ENCODE peak calls at places on chromosomes 13 and 19, in four cellular contexts. S is brain pericyte; V is mucosa of descending colon; Z is stimulated activated CD8-positive, alpha-beta memory T cell treated with anti-CD3 and anti-CD28 coated beads, Interleukin-7, amount 100 ng/mL, for 1 hour. K is an unnamed sample.

GRCh38 chr19:7868671-7869452 is 5.3 kb downstream of the PRR36 start:
- DNase-seq in V (peak; percentile 87), Z (peak; percentile 58), S (no peak), K (peak; percentile 87)

GRCh38 chr13:112443191-112444000 is 67.2 kb downstream of the SPACA7 start:
- DNase-seq in V (no peak), S (no peak), Z (no peak), K (peak; percentile 18)

GRCh38 chr19:33724021-33724722 is 72.5 kb upstream of the KCTD15 start:
- DNase-seq in V (no peak), Z (no peak), S (no peak), K (no peak)

GRCh38 chr19:34838753-34839431 is 65.9 kb upstream of the ZNF599 start:
- DNase-seq in V (peak; percentile 51), S (no peak), Z (peak; percentile 1), K (peak; percentile 45)

GRCh38 chr19:12194827-12195500 is 32.1 kb downstream of the ZNF136 start:
- DNase-seq in S (no peak), Z (peak; percentile 41), V (peak; percentile 85), K (peak; percentile 93)

GRCh38 chr13:114109646-114110045 is 22.8 kb downstream of the RASA3 start:
- DNase-seq in S (no peak), Z (no peak), V (peak; percentile 62), K (no peak)

GRCh38 chr13:36778083-36778671 is 40.8 kb upstream of the RFXAP start:
- DNase-seq in Z (no peak), V (no peak), S (no peak), K (no peak)

GRCh38 chr19:40341601-40342482 is 6.4 kb downstream of the C19orf47 start:
- DNase-seq in Z (no peak), S (no peak), V (no peak), K (no peak)

GRCh38 chr19:45767881-45768643 is 990 bp downstream of the SIX5 start:
- DNase-seq in S (peak; percentile 37), Z (no peak), V (peak; percentile 74), K (peak; percentile 67)

GRCh38 chr13:113110048-113110851 is 4.7 kb downstream of the F7 start:
- DNase-seq in Z (no peak), S (no peak), V (peak; percentile 33), K (no peak)

GRCh38 chr13:36736119-36736726 is 62.4 kb downstream of the SERTM1 start:
- DNase-seq in V (no peak), Z (no peak), S (no peak), K (peak; percentile 31)

GRCh38 chr19:12723643-12724426 is at the start of gene TNPO2:
- DNase-seq in Z (no peak), V (peak; percentile 73), S (no peak), K (peak; percentile 78)

GRCh38 chr13:41490616-41491015 is 33.3 kb downstream of the RGCC start:
- DNase-seq in V (no peak), S (no peak), Z (no peak), K (no peak)

GRCh38 chr19:48696353-48697010 is 711 bp downstream of the FUT2 start:
- DNase-seq in V (peak; percentile 56), Z (no peak), S (no peak), K (peak; percentile 46)

GRCh38 chr19:32519023-32519422 is 62.0 kb upstream of the PDCD5 start:
- DNase-seq in V (no peak), Z (no peak), S (no peak), K (no peak)

GRCh38 chr13:62093984-62094383 is 678.3 kb upstream of the PCDH20 start:
- DNase-seq in S (no peak), Z (no peak), V (no peak), K (no peak)

GRCh38 chr13:20465218-20465879 is 60.3 kb downstream of the CRYL1 start:
- DNase-seq in Z (no peak), V (no peak), S (peak; percentile 61), K (peak; percentile 33)

GRCh38 chr19:16371540-16371986 is 46.9 kb downstream of the KLF2 start:
- DNase-seq in Z (peak; percentile 72), V (peak; percentile 95), S (no peak), K (peak; percentile 85)

GRCh38 chr19:48966541-48967345 is 1.6 kb downstream of the FTL start:
- DNase-seq in S (no peak), Z (no peak), V (no peak), K (no peak)

GRCh38 chr19:44635581-44636438 is 7.9 kb upstream of the PVR start:
- DNase-seq in V (no peak), S (peak; percentile 25), Z (no peak), K (no peak)

GRCh38 chr13:76709851-76710250 is 176.4 kb downstream of the KCTD12 start:
- DNase-seq in S (no peak), V (no peak), Z (no peak), K (no peak)

GRCh38 chr19:45507864-45508680 is 793 bp downstream of the VASP start:
- DNase-seq in S (no peak), Z (no peak), V (peak; percentile 88), K (peak; percentile 74)

GRCh38 chr13:19060311-19061002 is 121.2 kb downstream of the TUBA3C start:
- DNase-seq in Z (no peak), S (no peak), V (no peak), K (no peak)

GRCh38 chr13:44927953-44928352 is 61.3 kb downstream of the NUFIP1 start:
- DNase-seq in V (no peak), Z (no peak), S (no peak), K (no peak)

GRCh38 chr19:6587093-6587820 is 3.7 kb downstream of the CD70 start:
- DNase-seq in V (no peak), Z (no peak), S (no peak), K (no peak)

GRCh38 chr19:44883962-44884361 is 7.1 kb upstream of the TOMM40 start:
- DNase-seq in S (no peak), Z (no peak), V (no peak), K (no peak)

GRCh38 chr13:98344392-98344791 is 167.3 kb upstream of the RNF113B start:
- DNase-seq in Z (no peak), S (no peak), V (no peak), K (no peak)